ENCODE peak calls at places on chromosomes 13 and 19, in eight cellular contexts. One of them, this sample, is unnamed.
A peak's percentile ranks its signal among the peaks of the same experiment; 100 is the strongest.

GRCh38 chr13:46348976-46349375 is 38.1 kb downstream of the RUBCNL start:
- DNase-seq in amniotic stem cell: no peak
- DNase-seq in HEK293T: no peak
- DNase-seq in cardiac fibroblast: peak; percentile 48
- DNase-seq in activated CD4-positive, alpha-beta memory T cell treated with anti-CD3 and anti-CD28 coated beads, Interleukin-2, amount 10 ng/mL, durations not matched to agents 7 days and 5 days: no peak
- DNase-seq in non-pigmented ciliary epithelial cell: no peak
- DNase-seq in amygdala: no peak
- DNase-seq in activated CD4-positive, alpha-beta T cell treated with anti-CD3 and anti-CD28 coated beads for 24 hours: no peak
- DNase-seq in this sample: no peak

GRCh38 chr13:93318538-93318937 is 91.9 kb downstream of the GPC6 start:
- DNase-seq in non-pigmented ciliary epithelial cell: no peak
- DNase-seq in HEK293T: no peak
- DNase-seq in activated CD4-positive, alpha-beta memory T cell treated with anti-CD3 and anti-CD28 coated beads, Interleukin-2, amount 10 ng/mL, durations not matched to agents 7 days and 5 days: no peak
- DNase-seq in cardiac fibroblast: peak; percentile 38
- DNase-seq in activated CD4-positive, alpha-beta T cell treated with anti-CD3 and anti-CD28 coated beads for 24 hours: no peak
- DNase-seq in amniotic stem cell: no peak
- DNase-seq in amygdala: no peak
- DNase-seq in this sample: no peak

GRCh38 chr13:94967183-94968039 is 255.1 kb upstream of the SOX21 start:
- DNase-seq in non-pigmented ciliary epithelial cell: no peak
- DNase-seq in amniotic stem cell: no peak
- DNase-seq in activated CD4-positive, alpha-beta memory T cell treated with anti-CD3 and anti-CD28 coated beads, Interleukin-2, amount 10 ng/mL, durations not matched to agents 7 days and 5 days: no peak
- DNase-seq in HEK293T: peak; percentile 51
- DNase-seq in amygdala: peak; percentile 18
- DNase-seq in activated CD4-positive, alpha-beta T cell treated with anti-CD3 and anti-CD28 coated beads for 24 hours: peak; percentile 28
- DNase-seq in cardiac fibroblast: no peak
- DNase-seq in this sample: no peak

GRCh38 chr13:46211521-46212351 is at the start of gene LRRC63:
- DNase-seq in non-pigmented ciliary epithelial cell: no peak
- DNase-seq in amygdala: peak; percentile 68
- DNase-seq in HEK293T: peak; percentile 82
- DNase-seq in activated CD4-positive, alpha-beta memory T cell treated with anti-CD3 and anti-CD28 coated beads, Interleukin-2, amount 10 ng/mL, durations not matched to agents 7 days and 5 days: peak; percentile 89
- DNase-seq in activated CD4-positive, alpha-beta T cell treated with anti-CD3 and anti-CD28 coated beads for 24 hours: peak; percentile 80
- DNase-seq in amniotic stem cell: no peak
- DNase-seq in cardiac fibroblast: peak; percentile 52
- DNase-seq in this sample: peak; percentile 96

GRCh38 chr19:2365201-2365970 is 5.3 kb downstream of the TMPRSS9 start:
- DNase-seq in cardiac fibroblast: no peak
- DNase-seq in activated CD4-positive, alpha-beta T cell treated with anti-CD3 and anti-CD28 coated beads for 24 hours: no peak
- DNase-seq in amygdala: no peak
- DNase-seq in amniotic stem cell: no peak
- DNase-seq in HEK293T: no peak
- DNase-seq in non-pigmented ciliary epithelial cell: no peak
- DNase-seq in activated CD4-positive, alpha-beta memory T cell treated with anti-CD3 and anti-CD28 coated beads, Interleukin-2, amount 10 ng/mL, durations not matched to agents 7 days and 5 days: no peak
- DNase-seq in this sample: no peak

GRCh38 chr19:44653977-44654784 is 10.5 kb downstream of the PVR start:
- DNase-seq in activated CD4-positive, alpha-beta T cell treated with anti-CD3 and anti-CD28 coated beads for 24 hours: peak; percentile 54
- DNase-seq in cardiac fibroblast: peak; percentile 60
- DNase-seq in HEK293T: peak; percentile 34
- DNase-seq in non-pigmented ciliary epithelial cell: no peak
- DNase-seq in amniotic stem cell: no peak
- DNase-seq in activated CD4-positive, alpha-beta memory T cell treated with anti-CD3 and anti-CD28 coated beads, Interleukin-2, amount 10 ng/mL, durations not matched to agents 7 days and 5 days: peak; percentile 80
- DNase-seq in amygdala: no peak
- DNase-seq in this sample: peak; percentile 95

GRCh38 chr19:37309834-37310575 is 60.9 kb upstream of the ZNF527 start:
- DNase-seq in activated CD4-positive, alpha-beta memory T cell treated with anti-CD3 and anti-CD28 coated beads, Interleukin-2, amount 10 ng/mL, durations not matched to agents 7 days and 5 days: no peak
- DNase-seq in amygdala: no peak
- DNase-seq in cardiac fibroblast: no peak
- DNase-seq in non-pigmented ciliary epithelial cell: no peak
- DNase-seq in HEK293T: no peak
- DNase-seq in activated CD4-positive, alpha-beta T cell treated with anti-CD3 and anti-CD28 coated beads for 24 hours: no peak
- DNase-seq in amniotic stem cell: no peak
- DNase-seq in this sample: no peak

GRCh38 chr19:9673912-9674668 is 810 bp downstream of the ZNF562 start:
- DNase-seq in cardiac fibroblast: peak; percentile 52
- DNase-seq in activated CD4-positive, alpha-beta T cell treated with anti-CD3 and anti-CD28 coated beads for 24 hours: peak; percentile 4
- DNase-seq in amygdala: no peak
- DNase-seq in HEK293T: no peak
- DNase-seq in activated CD4-positive, alpha-beta memory T cell treated with anti-CD3 and anti-CD28 coated beads, Interleukin-2, amount 10 ng/mL, durations not matched to agents 7 days and 5 days: peak; percentile 22
- DNase-seq in non-pigmented ciliary epithelial cell: no peak
- DNase-seq in amniotic stem cell: no peak
- DNase-seq in this sample: no peak

GRCh38 chr19:33767898-33768413 is 28.7 kb upstream of the KCTD15 start:
- DNase-seq in non-pigmented ciliary epithelial cell: no peak
- DNase-seq in HEK293T: peak; percentile 49
- DNase-seq in cardiac fibroblast: peak; percentile 26
- DNase-seq in amniotic stem cell: no peak
- DNase-seq in amygdala: no peak
- DNase-seq in activated CD4-positive, alpha-beta memory T cell treated with anti-CD3 and anti-CD28 coated beads, Interleukin-2, amount 10 ng/mL, durations not matched to agents 7 days and 5 days: peak; percentile 31
- DNase-seq in activated CD4-positive, alpha-beta T cell treated with anti-CD3 and anti-CD28 coated beads for 24 hours: no peak
- DNase-seq in this sample: no peak

GRCh38 chr19:45161715-45162463 is 1.1 kb upstream of the NKPD1 start:
- DNase-seq in activated CD4-positive, alpha-beta T cell treated with anti-CD3 and anti-CD28 coated beads for 24 hours: no peak
- DNase-seq in activated CD4-positive, alpha-beta memory T cell treated with anti-CD3 and anti-CD28 coated beads, Interleukin-2, amount 10 ng/mL, durations not matched to agents 7 days and 5 days: no peak
- DNase-seq in HEK293T: peak; percentile 51
- DNase-seq in non-pigmented ciliary epithelial cell: no peak
- DNase-seq in amygdala: no peak
- DNase-seq in amniotic stem cell: no peak
- DNase-seq in cardiac fibroblast: peak; percentile 32
- DNase-seq in this sample: no peak

GRCh38 chr13:51967482-51968446 is 43.5 kb downstream of the ATP7B start:
- DNase-seq in amygdala: no peak
- DNase-seq in activated CD4-positive, alpha-beta T cell treated with anti-CD3 and anti-CD28 coated beads for 24 hours: no peak
- DNase-seq in HEK293T: no peak
- DNase-seq in activated CD4-positive, alpha-beta memory T cell treated with anti-CD3 and anti-CD28 coated beads, Interleukin-2, amount 10 ng/mL, durations not matched to agents 7 days and 5 days: no peak
- DNase-seq in cardiac fibroblast: no peak
- DNase-seq in non-pigmented ciliary epithelial cell: no peak
- DNase-seq in amniotic stem cell: no peak
- DNase-seq in this sample: no peak

GRCh38 chr13:45119469-45119989 is 781 bp upstream of the GTF2F2 start:
- DNase-seq in HEK293T: no peak
- DNase-seq in amygdala: no peak
- DNase-seq in amniotic stem cell: no peak
- DNase-seq in non-pigmented ciliary epithelial cell: no peak
- DNase-seq in activated CD4-positive, alpha-beta memory T cell treated with anti-CD3 and anti-CD28 coated beads, Interleukin-2, amount 10 ng/mL, durations not matched to agents 7 days and 5 days: peak; percentile 48
- DNase-seq in activated CD4-positive, alpha-beta T cell treated with anti-CD3 and anti-CD28 coated beads for 24 hours: peak; percentile 22
- DNase-seq in cardiac fibroblast: peak; percentile 46
- DNase-seq in this sample: no peak

GRCh38 chr13:49466240-49466914 is 22.3 kb downstream of the SETDB2 start:
- DNase-seq in activated CD4-positive, alpha-beta memory T cell treated with anti-CD3 and anti-CD28 coated beads, Interleukin-2, amount 10 ng/mL, durations not matched to agents 7 days and 5 days: no peak
- DNase-seq in amygdala: no peak
- DNase-seq in HEK293T: no peak
- DNase-seq in amniotic stem cell: no peak
- DNase-seq in cardiac fibroblast: no peak
- DNase-seq in activated CD4-positive, alpha-beta T cell treated with anti-CD3 and anti-CD28 coated beads for 24 hours: no peak
- DNase-seq in non-pigmented ciliary epithelial cell: no peak
- DNase-seq in this sample: no peak

GRCh38 chr19:17872251-17873001 is 681 bp downstream of the SLC5A5 start:
- DNase-seq in amniotic stem cell: no peak
- DNase-seq in activated CD4-positive, alpha-beta T cell treated with anti-CD3 and anti-CD28 coated beads for 24 hours: no peak
- DNase-seq in cardiac fibroblast: no peak
- DNase-seq in HEK293T: no peak
- DNase-seq in non-pigmented ciliary epithelial cell: no peak
- DNase-seq in amygdala: no peak
- DNase-seq in activated CD4-positive, alpha-beta memory T cell treated with anti-CD3 and anti-CD28 coated beads, Interleukin-2, amount 10 ng/mL, durations not matched to agents 7 days and 5 days: peak; percentile 79
- DNase-seq in this sample: peak; percentile 83

This sample was measured in spleen.